ENCODE peak calls at places on chromosomes 16 and 17, in five cellular contexts. L is CD4-positive, alpha-beta memory T cell; E is transverse colon; R is ovary; C is upper lobe of right lung. I is an unnamed sample.
A peak's percentile ranks its signal among the peaks of the same experiment; 100 is the strongest.

GRCh38 chr16:2858245-2859025 is 465 bp upstream of the PRSS22 start:
- DNase-seq in L (no peak), E (peak; percentile 88), R (no peak), C (peak; percentile 93), I (peak; percentile 82)

GRCh38 chr16:46607529-46607928 is 13.7 kb downstream of the SHCBP1 start:
- DNase-seq in L (peak; percentile 27), E (no peak), R (no peak), C (no peak), I (no peak)

GRCh38 chr16:13158427-13158826 is 257.0 kb downstream of the SHISA9 start:
- DNase-seq in L (no peak), E (no peak), R (no peak), C (no peak), I (no peak)

GRCh38 chr16:64206877-64207276 is 915.0 kb downstream of the CDH11 start:
- DNase-seq in L (no peak), E (no peak), R (no peak), C (no peak), I (no peak)

GRCh38 chr17:76063880-76064546 is 8.3 kb downstream of the SRP68 start:
- DNase-seq in L (peak; percentile 61), E (no peak), R (no peak), C (peak; percentile 3), I (no peak)

GRCh38 chr16:30934827-30935557 is 11.6 kb downstream of the FBXL19 start:
- DNase-seq in L (no peak), E (peak; percentile 49), R (no peak), C (no peak), I (no peak)

GRCh38 chr16:53651357-53651756 is 52.3 kb downstream of the RPGRIP1L start:
- DNase-seq in L (no peak), E (no peak), R (no peak), C (no peak), I (no peak)

GRCh38 chr16:85554791-85555548 is 58.2 kb upstream of the GSE1 start:
- DNase-seq in L (peak; percentile 68), E (peak; percentile 66), R (peak; percentile 80), C (peak; percentile 82), I (peak; percentile 56)

GRCh38 chr16:88754912-88755744 is 29.9 kb downstream of the PIEZO1 start:
- DNase-seq in L (peak; percentile 30), E (no peak), R (no peak), C (no peak), I (no peak)

GRCh38 chr16:15948532-15949209 is 745 bp upstream of the ABCC1 start:
- DNase-seq in L (no peak), E (peak; percentile 47), R (no peak), C (peak; percentile 59), I (no peak)

GRCh38 chr17:48628641-48629410 is 2.7 kb upstream of the HOXB9 start:
- DNase-seq in L (no peak), E (peak; percentile 28), R (no peak), C (no peak), I (no peak)

GRCh38 chr17:17414316-17414937 is 62.4 kb upstream of the MED9 start:
- DNase-seq in L (no peak), E (no peak), R (no peak), C (peak; percentile 28), I (no peak)

GRCh38 chr17:30449480-30449879 is 27.7 kb upstream of the GOSR1 start:
- DNase-seq in L (no peak), E (no peak), R (peak; percentile 53), C (no peak), I (no peak)

GRCh38 chr16:15775209-15775608 is 81.6 kb downstream of the MYH11 start:
- DNase-seq in L (no peak), E (no peak), R (no peak), C (no peak), I (no peak)

GRCh38 chr17:41739661-41740352 is 5.4 kb upstream of the HAP1 start:
- DNase-seq in L (no peak), E (no peak), R (no peak), C (no peak), I (no peak)

GRCh38 chr17:83080641-83081560 is 1.5 kb downstream of the METRNL start:
- DNase-seq in L (peak; percentile 24), E (peak; percentile 52), R (peak; percentile 73), C (peak; percentile 84), I (no peak)

GRCh38 chr17:38604479-38605229 is 1.1 kb downstream of the SRCIN1 start:
- DNase-seq in L (no peak), E (no peak), R (peak; percentile 33), C (no peak), I (peak; percentile 46)

GRCh38 chr16:50474138-50474537 is 74.1 kb upstream of the NKD1 start:
- DNase-seq in L (no peak), E (no peak), R (no peak), C (no peak), I (no peak)

GRCh38 chr16:12393208-12393607 is 410.5 kb downstream of the CPPED1 start:
- DNase-seq in L (no peak), E (no peak), R (no peak), C (no peak), I (no peak)

GRCh38 chr16:81937305-81938038 is 73.8 kb downstream of the SDR42E1 start:
- DNase-seq in L (no peak), E (no peak), R (no peak), C (no peak), I (no peak)

GRCh38 chr16:51228097-51228659 is 77.1 kb upstream of the SALL1 start:
- DNase-seq in L (no peak), E (no peak), R (no peak), C (no peak), I (no peak)

GRCh38 chr16:50718061-50718760 is 23.7 kb upstream of the CYLD start:
- DNase-seq in L (no peak), E (no peak), R (no peak), C (no peak), I (no peak)

DNA sequence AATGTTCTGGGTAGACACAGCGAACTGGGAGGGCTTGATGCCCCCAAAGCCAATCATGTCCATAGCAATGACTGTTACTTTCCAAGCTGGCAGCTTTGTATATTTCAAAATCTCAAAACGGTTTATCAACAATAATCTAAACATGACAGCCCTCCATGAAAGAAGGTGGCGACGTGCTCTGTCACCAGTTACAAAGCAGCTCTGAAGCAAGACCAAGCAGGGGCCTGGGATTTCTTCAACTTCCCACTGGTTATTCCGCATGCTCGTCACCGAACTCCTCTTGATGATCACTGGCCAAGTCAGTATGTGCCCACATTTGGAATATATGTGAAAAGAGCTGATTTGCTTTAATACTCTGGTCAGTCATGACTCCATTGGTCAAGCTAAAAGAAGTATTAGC is 175.6 kb downstream of the VPS53 start:
- DNase-seq in L (no peak), E (no peak), R (no peak), C (no peak), I (no peak)
- H3K4me3 ChIP-seq in L (no peak overlapping the region), E (no peak overlapping the region), R (no peak overlapping the region), C (no peak overlapping the region), I (no peak overlapping the region)

DNA sequence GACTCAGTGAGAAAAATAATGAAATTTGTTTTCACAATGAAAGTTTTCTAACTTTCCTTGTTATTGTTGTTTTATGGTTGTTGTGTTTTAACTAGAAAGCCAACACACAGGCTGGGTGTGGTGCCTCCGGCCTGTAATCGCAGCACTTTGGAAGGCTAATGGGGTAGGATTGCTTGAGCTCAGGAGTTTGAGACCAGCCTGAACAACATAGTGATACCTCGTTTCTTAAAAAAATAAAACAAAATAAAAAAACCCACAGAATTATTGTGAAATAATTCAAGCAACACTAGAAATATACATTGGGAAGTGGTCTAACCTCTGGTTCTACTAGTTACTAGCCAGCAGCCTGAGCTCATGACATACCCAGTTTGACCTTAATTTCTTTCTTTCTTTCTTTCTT is 630 bp downstream of the MILR1 start:
- DNase-seq in L (no peak), E (no peak), R (no peak), C (no peak), I (no peak)
- H3K4me1 ChIP-seq in L (no peaks in the 10 kb centered on the region), E (no peaks in the 10 kb centered on the region), R (no peaks in the 10 kb centered on the region), C (peaks cover 10% of the 10 kb centered on the region), I (peaks cover 6% of the 10 kb centered on the region)

GRCh38 chr17:8055851-8056231 is 17.0 kb downstream of the ALOX15B start:
- DNase-seq in L (no peak), E (no peak), R (no peak), C (peak; percentile 60), I (no peak)

GRCh38 chr17:8056232-8056975 is 17.5 kb downstream of the ALOX15B start:
- DNase-seq in L (no peak), E (peak; percentile 57), R (no peak), C (peak; percentile 78), I (no peak)

GRCh38 chr17:8051831-8052230 is 13.0 kb downstream of the ALOX15B start:
- DNase-seq in L (no peak), E (no peak), R (no peak), C (peak; percentile 34), I (no peak)

GRCh38 chr17:8052256-8053252 is 13.7 kb downstream of the ALOX15B start:
- DNase-seq in L (no peak), E (no peak), R (no peak), C (no peak), I (no peak)

DNA sequence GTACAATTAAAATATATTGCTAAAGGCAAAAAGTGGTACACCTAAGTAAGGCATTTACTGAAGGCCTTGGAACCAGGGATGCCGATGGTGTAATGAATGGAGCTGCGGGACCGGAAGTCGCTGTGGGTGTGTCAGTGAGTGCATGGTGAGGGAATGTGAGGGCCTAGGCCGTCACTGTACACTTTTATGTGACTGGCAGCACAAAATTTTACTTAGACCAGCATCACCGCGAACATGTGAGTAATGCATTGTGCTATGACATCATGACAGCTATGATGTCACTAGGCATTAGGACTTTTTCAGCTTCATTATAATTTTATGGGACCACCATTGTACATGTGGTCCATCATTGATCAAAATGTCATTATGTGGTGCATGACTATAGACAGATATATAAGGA is 14.7 kb downstream of the ALOX15B start:
- DNase-seq in L (no peak), E (no peak), R (no peak), C (peak; percentile 21), I (no peak)
- H3K4me3 ChIP-seq in L (no peak overlapping the region), E (no peak overlapping the region), R (no peak overlapping the region), C (no peak overlapping the region), I (no peak overlapping the region)

GRCh38 chr17:49966767-49967166 is 2.2 kb upstream of the DLX4 start:
- DNase-seq in L (no peak), E (no peak), R (no peak), C (no peak), I (no peak)
- H3K4me1 ChIP-seq in L (peaks cover 47% of the 10 kb centered on the region), E (peaks cover 19% of the 10 kb centered on the region), R (peaks cover 8% of the 10 kb centered on the region), C (peaks cover 29% of the 10 kb centered on the region), I (no peaks in the 10 kb centered on the region)

DNA sequence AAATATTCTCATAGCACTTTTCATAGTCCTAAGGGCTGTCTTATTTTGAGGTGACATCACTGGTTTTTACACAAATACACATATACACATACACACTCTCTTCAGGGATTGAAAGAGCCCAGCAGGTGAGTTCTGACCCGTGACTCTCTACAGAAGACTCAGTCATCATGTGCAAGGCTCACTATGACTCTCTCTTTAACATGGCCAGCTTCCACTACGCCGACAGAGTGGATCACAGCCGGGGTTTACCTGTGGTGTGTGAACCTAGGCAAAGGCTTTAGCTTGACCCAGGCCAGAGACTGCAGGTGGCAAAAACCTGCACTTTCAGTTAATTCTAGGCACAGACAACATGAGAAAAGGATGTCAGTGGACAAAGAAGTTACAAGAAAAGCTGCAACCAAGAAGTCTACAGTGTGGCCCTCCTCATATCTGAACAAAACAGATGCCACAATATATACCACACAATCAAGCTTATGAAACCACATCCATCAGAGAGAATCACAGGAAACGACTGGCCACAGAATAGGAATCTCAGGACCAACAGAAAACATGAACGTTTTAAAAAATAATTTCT is 56.5 kb downstream of the CYTH1 start:
- DNase-seq in L (peak; percentile 47), E (no peak), R (no peak), C (no peak), I (no peak)
- H3K4me3 ChIP-seq in L (no peak overlapping the region), E (no peak overlapping the region), R (no peak overlapping the region), C (no peak overlapping the region), I (no peak overlapping the region)

GRCh38 chr16:56932588-56933265 is 785 bp downstream of the HERPUD1 start:
- DNase-seq in L (peak; percentile 26), E (peak; percentile 81), R (peak; percentile 78), C (peak; percentile 93), I (no peak)
- H3K4me1 ChIP-seq in L (peaks cover 54% of the 10 kb centered on the region), E (peaks cover 31% of the 10 kb centered on the region), R (peaks cover 4% of the 10 kb centered on the region), C (peaks cover 46% of the 10 kb centered on the region), I (peaks cover 27% of the 10 kb centered on the region)

I was measured in RWPE2.